ENCODE peak calls at places on chromosomes 2 and 18, in four cellular contexts. Y, J, D and A are unnamed samples.

GRCh38 chr18:65349635-65350034 is 401.2 kb upstream of the CDH7 start:
- DNase-seq in Y (no peak), J (no peak), D (no peak), A (no peak)

GRCh38 chr2:43136862-43137261 is 89.5 kb downstream of the ZFP36L2 start:
- DNase-seq in Y (no peak), J (no peak), D (peak), A (peak)

GRCh38 chr2:165970663-165971062 is 17.1 kb upstream of the TTC21B start:
- DNase-seq in Y (no peak), J (no peak), D (no peak), A (no peak)

GRCh38 chr2:25570161-25570840 is 103.1 kb downstream of the DTNB start:
- DNase-seq in Y (no peak), J (no peak), D (no peak), A (no peak)

GRCh38 chr2:84373391-84373790 is 85.7 kb downstream of the SUCLG1 start:
- DNase-seq in Y (no peak), J (no peak), D (no peak), A (no peak)

GRCh38 chr2:223735659-223736244 is 101.6 kb downstream of the AP1S3 start:
- DNase-seq in Y (no peak), J (no peak), D (no peak), A (no peak)

GRCh38 chr2:105753380-105753779 is 8.7 kb downstream of the NCK2 start:
- DNase-seq in Y (no peak), J (no peak), D (no peak), A (no peak)

GRCh38 chr2:100182494-100183355 is 40.3 kb upstream of the AFF3 start:
- DNase-seq in Y (no peak), J (no peak), D (no peak), A (no peak)

GRCh38 chr2:88192613-88193012 is 22.5 kb downstream of the THNSL2 start:
- DNase-seq in Y (no peak), J (no peak), D (no peak), A (no peak)

GRCh38 chr2:222255090-222255489 is 43.7 kb downstream of the PAX3 start:
- DNase-seq in Y (no peak), J (no peak), D (no peak), A (no peak)

GRCh38 chr18:44973282-44973681 is 292.6 kb downstream of the SETBP1 start:
- DNase-seq in Y (no peak), J (no peak), D (no peak), A (no peak)

GRCh38 chr18:74278058-74278457 is 13.7 kb downstream of the CYB5A start:
- DNase-seq in Y (no peak), J (no peak), D (no peak), A (no peak)

GRCh38 chr2:232336241-232336736 is 42.3 kb upstream of the ALPP start:
- DNase-seq in Y (no peak), J (no peak), D (no peak), A (no peak)

GRCh38 chr2:213161759-213162514 is 10.5 kb upstream of the IKZF2 start:
- DNase-seq in Y (no peak), J (no peak), D (no peak), A (no peak)

GRCh38 chr18:5892772-5893431 is 2.4 kb downstream of the TMEM200C start:
- DNase-seq in Y (no peak), J (no peak), D (no peak), A (no peak)

GRCh38 chr2:151946856-151947523 is 118.8 kb upstream of the ARL5A start:
- DNase-seq in Y (peak), J (peak), D (peak), A (peak)

GRCh38 chr2:72145658-72146329 is 1.9 kb downstream of the CYP26B1 start:
- DNase-seq in Y (no peak), J (no peak), D (no peak), A (peak)

GRCh38 chr2:26136431-26136830 is 36.5 kb upstream of the GAREM2 start:
- DNase-seq in Y (no peak), J (no peak), D (no peak), A (no peak)

GRCh38 chr2:18047896-18048657 is 169.6 kb downstream of the KCNS3 start:
- DNase-seq in Y (no peak), J (no peak), D (no peak), A (no peak)

GRCh38 chr2:127086800-127087737 is 19.9 kb downstream of the BIN1 start:
- DNase-seq in Y (peak), J (no peak), D (no peak), A (no peak)

GRCh38 chr18:45361148-45361851 is 254.0 kb upstream of the SLC14A2 start:
- DNase-seq in Y (no peak), J (no peak), D (no peak), A (no peak)

GRCh38 chr2:221961561-221961960 is 337.2 kb downstream of the PAX3 start:
- DNase-seq in Y (no peak), J (peak), D (no peak), A (no peak)

GRCh38 chr2:201786471-201786870 is 5.7 kb upstream of the ALS2 start:
- DNase-seq in Y (no peak), J (no peak), D (no peak), A (no peak)

GRCh38 chr2:201261471-201261870 is 1.1 kb downstream of the CASP8 start:
- DNase-seq in Y (no peak), J (no peak), D (peak), A (peak)

GRCh38 chr18:34033968-34034367 is 190.7 kb downstream of the NOL4 start:
- DNase-seq in Y (no peak), J (no peak), D (no peak), A (no peak)

GRCh38 chr2:43038720-43039099 is 187.7 kb downstream of the ZFP36L2 start:
- DNase-seq in Y (no peak), J (no peak), D (no peak), A (no peak)

GRCh38 chr2:100640329-100641114 is 77.7 kb downstream of the PDCL3 start:
- DNase-seq in Y (no peak), J (no peak), D (no peak), A (no peak)

GRCh38 chr2:46615555-46616487 is 136.5 kb downstream of the TMEM247 start:
- DNase-seq in Y (no peak), J (no peak), D (peak), A (no peak)

GRCh38 chr18:49694402-49694801 is 118.9 kb downstream of the ACAA2 start:
- DNase-seq in Y (no peak), J (no peak), D (no peak), A (no peak)

GRCh38 chr2:188765522-188765921 is 208.7 kb upstream of the COL3A1 start:
- DNase-seq in Y (peak), J (no peak), D (no peak), A (no peak)

GRCh38 chr2:8594731-8595427 is 87.0 kb upstream of the ID2 start:
- DNase-seq in Y (no peak), J (no peak), D (no peak), A (no peak)

GRCh38 chr18:577606-578005 is 2.6 kb upstream of the CETN1 start:
- DNase-seq in Y (no peak), J (no peak), D (no peak), A (no peak)

GRCh38 chr18:62631173-62631572 is 84.2 kb upstream of the PHLPP1 start:
- DNase-seq in Y (no peak), J (no peak), D (no peak), A (no peak)

GRCh38 chr2:16950436-16950835 is 284.8 kb upstream of the CYRIA start:
- DNase-seq in Y (no peak), J (no peak), D (no peak), A (no peak)

GRCh38 chr2:172806426-172807008 is 70.9 kb downstream of the RAPGEF4 start:
- DNase-seq in Y (no peak), J (peak), D (no peak), A (no peak)

GRCh38 chr2:142307716-142308115 is 176.9 kb upstream of the LRP1B start:
- DNase-seq in Y (no peak), J (no peak), D (no peak), A (no peak)

GRCh38 chr2:40955635-40956034 is 503.7 kb upstream of the SLC8A1 start:
- DNase-seq in Y (no peak), J (no peak), D (no peak), A (no peak)